ENCODE peak calls at places on chromosomes 12 and 14, in five cellular contexts. One of them, this sample, is unnamed.
A peak's percentile ranks its signal among the peaks of the same experiment; 100 is the strongest.

GRCh38 chr14:81946808-81947798 is 413.4 kb upstream of the SEL1L start:
- DNase-seq in heart left ventricle: no peak
- DNase-seq in HFF-Myc: no peak
- DNase-seq in body of pancreas: no peak
- DNase-seq in fibroblast of pulmonary artery: peak; percentile 52
- DNase-seq in this sample: peak; percentile 6

GRCh38 chr12:54565658-54566552 is 16.5 kb downstream of the PDE1B start:
- DNase-seq in HFF-Myc: no peak
- DNase-seq in body of pancreas: no peak
- DNase-seq in heart left ventricle: no peak
- DNase-seq in fibroblast of pulmonary artery: no peak
- DNase-seq in this sample: no peak

GRCh38 chr14:63656194-63656593 is 14.5 kb upstream of the WDR89 start:
- DNase-seq in fibroblast of pulmonary artery: no peak
- DNase-seq in heart left ventricle: no peak
- DNase-seq in body of pancreas: no peak
- DNase-seq in HFF-Myc: no peak
- DNase-seq in this sample: no peak

GRCh38 chr14:96053600-96054381 is 14.6 kb downstream of the C14orf132 start:
- DNase-seq in HFF-Myc: peak; percentile 79
- DNase-seq in fibroblast of pulmonary artery: peak; percentile 91
- DNase-seq in body of pancreas: peak; percentile 25
- DNase-seq in heart left ventricle: peak; percentile 64
- DNase-seq in this sample: peak; percentile 58

GRCh38 chr14:92039073-92039719 is 663 bp downstream of the TRIP11 start:
- DNase-seq in heart left ventricle: no peak
- DNase-seq in HFF-Myc: peak; percentile 36
- DNase-seq in body of pancreas: peak; percentile 54
- DNase-seq in fibroblast of pulmonary artery: peak; percentile 76
- DNase-seq in this sample: peak; percentile 66

GRCh38 chr12:56602239-56602638 is 27.9 kb downstream of the BAZ2A start:
- DNase-seq in fibroblast of pulmonary artery: peak; percentile 36
- DNase-seq in body of pancreas: no peak
- DNase-seq in HFF-Myc: no peak
- DNase-seq in heart left ventricle: no peak
- DNase-seq in this sample: peak; percentile 65

GRCh38 chr14:92135269-92135668 is 13.5 kb downstream of the CPSF2 start:
- DNase-seq in HFF-Myc: no peak
- DNase-seq in body of pancreas: no peak
- DNase-seq in heart left ventricle: no peak
- DNase-seq in fibroblast of pulmonary artery: peak; percentile 69
- DNase-seq in this sample: no peak

GRCh38 chr12:85504164-85504563 is 224.1 kb downstream of the ALX1 start:
- DNase-seq in HFF-Myc: no peak
- DNase-seq in body of pancreas: no peak
- DNase-seq in heart left ventricle: no peak
- DNase-seq in fibroblast of pulmonary artery: no peak
- DNase-seq in this sample: no peak

GRCh38 chr12:79119796-79120195 is 255.2 kb downstream of the SYT1 start:
- DNase-seq in HFF-Myc: no peak
- DNase-seq in body of pancreas: no peak
- DNase-seq in fibroblast of pulmonary artery: no peak
- DNase-seq in heart left ventricle: no peak
- DNase-seq in this sample: no peak

GRCh38 chr14:94395900-94396574 is 7.6 kb upstream of the SERPINA1 start:
- DNase-seq in HFF-Myc: no peak
- DNase-seq in heart left ventricle: no peak
- DNase-seq in fibroblast of pulmonary artery: no peak
- DNase-seq in body of pancreas: peak; percentile 60
- DNase-seq in this sample: no peak

GRCh38 chr14:55272922-55273321 is 1.7 kb downstream of the FBXO34 start:
- DNase-seq in body of pancreas: no peak
- DNase-seq in HFF-Myc: no peak
- DNase-seq in fibroblast of pulmonary artery: no peak
- DNase-seq in heart left ventricle: no peak
- DNase-seq in this sample: no peak

GRCh38 chr12:111268738-111269572 is 99.9 kb downstream of the PHETA1 start:
- DNase-seq in heart left ventricle: no peak
- DNase-seq in body of pancreas: no peak
- DNase-seq in fibroblast of pulmonary artery: no peak
- DNase-seq in HFF-Myc: no peak
- DNase-seq in this sample: no peak

GRCh38 chr12:95318071-95318545 is 100.5 kb downstream of the VEZT start:
- DNase-seq in body of pancreas: no peak
- DNase-seq in fibroblast of pulmonary artery: peak; percentile 73
- DNase-seq in heart left ventricle: no peak
- DNase-seq in HFF-Myc: no peak
- DNase-seq in this sample: no peak

GRCh38 chr14:100747736-100748135 is 21.0 kb downstream of the DLK1 start:
- DNase-seq in fibroblast of pulmonary artery: no peak
- DNase-seq in HFF-Myc: no peak
- DNase-seq in body of pancreas: no peak
- DNase-seq in heart left ventricle: no peak
- DNase-seq in this sample: no peak

GRCh38 chr14:95464103-95464502 is 52.3 kb downstream of the SYNE3 start:
- DNase-seq in heart left ventricle: no peak
- DNase-seq in body of pancreas: no peak
- DNase-seq in fibroblast of pulmonary artery: no peak
- DNase-seq in HFF-Myc: no peak
- DNase-seq in this sample: no peak

GRCh38 chr12:58174316-58174715 is 232.9 kb downstream of the ATP23 start:
- DNase-seq in heart left ventricle: no peak
- DNase-seq in body of pancreas: no peak
- DNase-seq in HFF-Myc: no peak
- DNase-seq in fibroblast of pulmonary artery: peak; percentile 25
- DNase-seq in this sample: no peak

DNA sequence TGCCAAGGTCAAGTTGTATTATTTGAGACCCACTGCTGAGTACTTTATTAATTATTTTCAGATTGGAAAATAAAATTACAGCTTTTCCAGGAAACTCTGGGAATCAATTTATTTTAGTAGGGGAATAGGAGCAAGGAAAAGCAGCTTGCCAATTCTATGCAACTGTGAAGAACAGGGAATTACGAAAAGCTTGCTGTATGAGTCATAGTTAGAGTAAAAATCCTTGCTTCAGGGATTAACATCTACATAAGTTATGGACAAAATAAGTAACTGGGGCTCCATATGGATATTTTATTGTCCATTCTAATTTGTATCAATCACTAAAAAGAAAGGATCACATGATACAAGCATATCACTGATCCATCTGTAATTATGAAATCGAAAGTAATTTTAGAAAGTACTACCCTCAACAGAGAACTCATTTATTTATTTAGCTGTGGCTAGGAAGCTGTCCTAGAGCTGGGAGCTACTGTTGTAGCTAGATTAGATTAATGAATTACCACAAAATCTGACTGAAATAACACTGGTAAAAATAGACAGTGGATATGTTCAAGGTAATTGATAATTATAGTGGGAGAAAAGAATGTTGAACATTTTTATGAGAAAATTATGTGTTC is 303.5 kb upstream of the NPAS3 start:
- DNase-seq in body of pancreas: no peak
- DNase-seq in fibroblast of pulmonary artery: peak; percentile 66
- DNase-seq in heart left ventricle: no peak
- DNase-seq in HFF-Myc: no peak
- DNase-seq in this sample: peak; percentile 60
- H3K4me3 ChIP-seq in body of pancreas: peak overlapping the region; percentile 0
- H3K4me3 ChIP-seq in fibroblast of pulmonary artery: no peak overlapping the region
- H3K4me3 ChIP-seq in heart left ventricle: peak overlapping the region; percentile 51
- H3K4me3 ChIP-seq in HFF-Myc: no peak overlapping the region
- H3K4me3 ChIP-seq in this sample: no peak overlapping the region

DNA sequence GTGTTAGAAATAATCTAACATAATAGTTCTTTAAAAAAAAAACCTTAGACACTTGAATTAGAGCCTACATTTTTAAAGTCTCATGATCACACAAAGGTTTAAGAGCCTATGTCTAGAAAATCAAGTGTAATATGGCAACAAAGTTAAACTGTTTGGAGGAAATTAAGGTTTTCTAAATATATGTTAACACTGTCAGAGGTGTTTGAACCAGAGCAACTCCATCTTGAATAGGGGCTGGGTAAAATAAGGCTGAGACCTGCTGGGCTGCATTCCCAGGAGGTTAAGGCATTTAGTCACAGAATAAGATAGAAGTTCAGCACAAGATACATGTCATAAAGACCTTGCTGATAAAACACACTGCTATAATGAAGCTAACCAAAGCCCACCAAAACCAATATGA is 12.4 kb downstream of the CPNE8 start:
- DNase-seq in HFF-Myc: no peak
- DNase-seq in fibroblast of pulmonary artery: no peak
- DNase-seq in body of pancreas: no peak
- DNase-seq in heart left ventricle: no peak
- DNase-seq in this sample: no peak
- H3K4me3 ChIP-seq in HFF-Myc: no peak overlapping the region
- H3K4me3 ChIP-seq in fibroblast of pulmonary artery: no peak overlapping the region
- H3K4me3 ChIP-seq in body of pancreas: no peak overlapping the region
- H3K4me3 ChIP-seq in heart left ventricle: no peak overlapping the region
- H3K4me3 ChIP-seq in this sample: no peak overlapping the region

GRCh38 chr14:77612011-77612620 is 4.3 kb downstream of the SPTLC2 start:
- DNase-seq in HFF-Myc: no peak
- DNase-seq in heart left ventricle: no peak
- DNase-seq in fibroblast of pulmonary artery: peak; percentile 56
- DNase-seq in body of pancreas: no peak
- DNase-seq in this sample: no peak
- H3K4me3 ChIP-seq in HFF-Myc: no peak overlapping the region
- H3K4me3 ChIP-seq in heart left ventricle: no peak overlapping the region
- H3K4me3 ChIP-seq in fibroblast of pulmonary artery: no peak overlapping the region
- H3K4me3 ChIP-seq in body of pancreas: no peak overlapping the region
- H3K4me3 ChIP-seq in this sample: no peak overlapping the region

DNA sequence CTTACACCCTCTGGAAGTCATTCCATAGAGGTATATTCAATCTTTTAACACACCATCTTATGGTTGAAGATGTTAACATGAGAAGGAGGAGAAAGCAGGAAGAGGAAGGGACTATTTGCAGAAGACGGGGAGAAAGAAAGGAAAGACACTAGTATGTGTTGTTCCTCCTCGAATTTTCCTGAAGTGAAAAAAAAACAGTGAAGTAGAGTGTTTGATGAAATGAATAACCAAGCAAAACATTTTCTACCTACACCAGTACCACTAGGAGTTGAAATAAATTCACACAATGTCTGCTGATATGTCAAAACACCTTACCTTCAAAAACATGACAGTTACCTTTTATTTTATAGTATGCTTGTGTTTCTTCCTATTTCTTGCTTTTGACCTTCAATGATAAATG is 1.4 kb upstream of the CNOT2 start:
- DNase-seq in HFF-Myc: no peak
- DNase-seq in body of pancreas: no peak
- DNase-seq in fibroblast of pulmonary artery: no peak
- DNase-seq in heart left ventricle: no peak
- DNase-seq in this sample: no peak
- H3K4me3 ChIP-seq in HFF-Myc: peak overlapping the region; percentile 91
- H3K4me3 ChIP-seq in body of pancreas: no peak overlapping the region
- H3K4me3 ChIP-seq in fibroblast of pulmonary artery: peak overlapping the region; percentile 88
- H3K4me3 ChIP-seq in heart left ventricle: peak overlapping the region; percentile 97
- H3K4me3 ChIP-seq in this sample: peak overlapping the region; percentile 90

GRCh38 chr14:79342942-79343341 is 868.4 kb downstream of the DIO2 start:
- DNase-seq in fibroblast of pulmonary artery: no peak
- DNase-seq in HFF-Myc: no peak
- DNase-seq in body of pancreas: no peak
- DNase-seq in heart left ventricle: no peak
- DNase-seq in this sample: no peak
- H3K4me3 ChIP-seq in fibroblast of pulmonary artery: no peak overlapping the region
- H3K4me3 ChIP-seq in HFF-Myc: no peak overlapping the region
- H3K4me3 ChIP-seq in body of pancreas: no peak overlapping the region
- H3K4me3 ChIP-seq in heart left ventricle: no peak overlapping the region
- H3K4me3 ChIP-seq in this sample: no peak overlapping the region

This sample was measured in retinal pigment epithelial cell.